ENCODE peak calls at places on chromosomes 4 and X, in seven cellular contexts. One of them, this sample, is unnamed.

GRCh38 chr4:125041372-125041930 is 273.3 kb upstream of the FAT4 start:
- DNase-seq in spleen: no peak
- DNase-seq in epithelial cell of esophagus: peak; percentile 57
- DNase-seq in lower lobe of right lung: no peak
- DNase-seq in breast epithelium: no peak
- DNase-seq in GM23338: no peak
- DNase-seq in uterus: no peak
- DNase-seq in this sample: no peak

GRCh38 chrX:54045563-54046228 is 1.4 kb upstream of the PHF8 start:
- DNase-seq in spleen: no peak
- DNase-seq in epithelial cell of esophagus: no peak
- DNase-seq in lower lobe of right lung: no peak
- DNase-seq in breast epithelium: no peak
- DNase-seq in GM23338: no peak
- DNase-seq in uterus: no peak
- DNase-seq in this sample: no peak

GRCh38 chrX:115378471-115378870 is 89.0 kb downstream of the LUZP4 start:
- DNase-seq in spleen: no peak
- DNase-seq in epithelial cell of esophagus: no peak
- DNase-seq in lower lobe of right lung: no peak
- DNase-seq in breast epithelium: no peak
- DNase-seq in GM23338: no peak
- DNase-seq in uterus: no peak
- DNase-seq in this sample: no peak

GRCh38 chr4:85734446-85734845 is 259.5 kb downstream of the ARHGAP24 start:
- DNase-seq in spleen: no peak
- DNase-seq in epithelial cell of esophagus: peak; percentile 39
- DNase-seq in lower lobe of right lung: no peak
- DNase-seq in breast epithelium: no peak
- DNase-seq in GM23338: no peak
- DNase-seq in uterus: no peak
- DNase-seq in this sample: no peak

GRCh38 chr4:35608205-35608604 is 636.1 kb downstream of the ARAP2 start:
- DNase-seq in spleen: no peak
- DNase-seq in epithelial cell of esophagus: no peak
- DNase-seq in lower lobe of right lung: no peak
- DNase-seq in breast epithelium: no peak
- DNase-seq in GM23338: no peak
- DNase-seq in uterus: no peak
- DNase-seq in this sample: no peak

GRCh38 chr4:102343964-102344519 is 1.2 kb downstream of the SLC39A8 start:
- DNase-seq in spleen: no peak
- DNase-seq in epithelial cell of esophagus: peak; percentile 82
- DNase-seq in lower lobe of right lung: peak; percentile 82
- DNase-seq in breast epithelium: no peak
- DNase-seq in GM23338: no peak
- DNase-seq in uterus: peak; percentile 31
- DNase-seq in this sample: no peak

GRCh38 chr4:165651901-165652300 is 221.1 kb upstream of the TLL1 start:
- DNase-seq in spleen: no peak
- DNase-seq in epithelial cell of esophagus: no peak
- DNase-seq in lower lobe of right lung: no peak
- DNase-seq in breast epithelium: no peak
- DNase-seq in GM23338: no peak
- DNase-seq in uterus: no peak
- DNase-seq in this sample: no peak

GRCh38 chr4:141731481-141731880 is 95.1 kb downstream of the IL15 start:
- DNase-seq in spleen: no peak
- DNase-seq in epithelial cell of esophagus: peak; percentile 56
- DNase-seq in lower lobe of right lung: no peak
- DNase-seq in breast epithelium: no peak
- DNase-seq in GM23338: no peak
- DNase-seq in uterus: no peak
- DNase-seq in this sample: no peak

GRCh38 chr4:154417358-154417673 is 74.3 kb downstream of the DCHS2 start:
- DNase-seq in spleen: no peak
- DNase-seq in epithelial cell of esophagus: no peak
- DNase-seq in lower lobe of right lung: no peak
- DNase-seq in breast epithelium: no peak
- DNase-seq in GM23338: no peak
- DNase-seq in uterus: no peak
- DNase-seq in this sample: no peak

GRCh38 chr4:148454835-148455234 is 12.6 kb upstream of the NR3C2 start:
- DNase-seq in spleen: no peak
- DNase-seq in epithelial cell of esophagus: no peak
- DNase-seq in lower lobe of right lung: no peak
- DNase-seq in breast epithelium: no peak
- DNase-seq in GM23338: no peak
- DNase-seq in uterus: no peak
- DNase-seq in this sample: no peak

GRCh38 chrX:107324493-107325310 is 118.3 kb downstream of the DNAAF6 start:
- DNase-seq in spleen: peak; percentile 78
- DNase-seq in epithelial cell of esophagus: peak; percentile 52
- DNase-seq in lower lobe of right lung: peak; percentile 48
- DNase-seq in breast epithelium: no peak
- DNase-seq in GM23338: peak; percentile 82
- DNase-seq in uterus: no peak
- DNase-seq in this sample: peak; percentile 68

GRCh38 chrX:74179499-74179898 is 124.5 kb upstream of the ZCCHC13 start:
- DNase-seq in spleen: no peak
- DNase-seq in epithelial cell of esophagus: no peak
- DNase-seq in lower lobe of right lung: no peak
- DNase-seq in breast epithelium: no peak
- DNase-seq in GM23338: no peak
- DNase-seq in uterus: no peak
- DNase-seq in this sample: no peak

GRCh38 chrX:153964105-153964504 is 7.5 kb downstream of the HCFC1 start:
- DNase-seq in spleen: no peak
- DNase-seq in epithelial cell of esophagus: no peak
- DNase-seq in lower lobe of right lung: no peak
- DNase-seq in breast epithelium: no peak
- DNase-seq in GM23338: no peak
- DNase-seq in uterus: no peak
- DNase-seq in this sample: no peak

GRCh38 chr4:52640808-52641595 is 18.1 kb downstream of the USP46 start:
- DNase-seq in spleen: no peak
- DNase-seq in epithelial cell of esophagus: peak; percentile 83
- DNase-seq in lower lobe of right lung: no peak
- DNase-seq in breast epithelium: no peak
- DNase-seq in GM23338: no peak
- DNase-seq in uterus: no peak
- DNase-seq in this sample: no peak

GRCh38 chr4:139188648-139189416 is 11.8 kb upstream of the ELF2 start:
- DNase-seq in spleen: no peak
- DNase-seq in epithelial cell of esophagus: no peak
- DNase-seq in lower lobe of right lung: no peak
- DNase-seq in breast epithelium: no peak
- DNase-seq in GM23338: no peak
- DNase-seq in uterus: no peak
- DNase-seq in this sample: no peak

GRCh38 chr4:32349026-32349425 is 1628.9 kb downstream of the PCDH7 start:
- DNase-seq in spleen: no peak
- DNase-seq in epithelial cell of esophagus: no peak
- DNase-seq in lower lobe of right lung: no peak
- DNase-seq in breast epithelium: no peak
- DNase-seq in GM23338: no peak
- DNase-seq in uterus: no peak
- DNase-seq in this sample: no peak

GRCh38 chr4:156374069-156374468 is 420.4 kb upstream of the CTSO start:
- DNase-seq in spleen: no peak
- DNase-seq in epithelial cell of esophagus: no peak
- DNase-seq in lower lobe of right lung: no peak
- DNase-seq in breast epithelium: no peak
- DNase-seq in GM23338: no peak
- DNase-seq in uterus: peak; percentile 30
- DNase-seq in this sample: no peak

GRCh38 chrX:77561372-77561771 is 114.2 kb downstream of the FGF16 start:
- DNase-seq in spleen: no peak
- DNase-seq in epithelial cell of esophagus: no peak
- DNase-seq in lower lobe of right lung: no peak
- DNase-seq in breast epithelium: no peak
- DNase-seq in GM23338: no peak
- DNase-seq in uterus: no peak
- DNase-seq in this sample: no peak

GRCh38 chr4:42709392-42710065 is 52.6 kb upstream of the ATP8A1 start:
- DNase-seq in spleen: no peak
- DNase-seq in epithelial cell of esophagus: peak; percentile 2
- DNase-seq in lower lobe of right lung: no peak
- DNase-seq in breast epithelium: no peak
- DNase-seq in GM23338: no peak
- DNase-seq in uterus: no peak
- DNase-seq in this sample: no peak

GRCh38 chr4:105587851-105588250 is 35.4 kb downstream of the ARHGEF38 start:
- DNase-seq in spleen: no peak
- DNase-seq in epithelial cell of esophagus: no peak
- DNase-seq in lower lobe of right lung: no peak
- DNase-seq in breast epithelium: no peak
- DNase-seq in GM23338: no peak
- DNase-seq in uterus: no peak
- DNase-seq in this sample: no peak

GRCh38 chr4:116688536-116688935 is 396.8 kb downstream of the TRAM1L1 start:
- DNase-seq in spleen: no peak
- DNase-seq in epithelial cell of esophagus: peak; percentile 6
- DNase-seq in lower lobe of right lung: no peak
- DNase-seq in breast epithelium: no peak
- DNase-seq in GM23338: no peak
- DNase-seq in uterus: no peak
- DNase-seq in this sample: no peak

GRCh38 chr4:123127218-123127617 is 204.8 kb upstream of the NUDT6 start:
- DNase-seq in spleen: no peak
- DNase-seq in epithelial cell of esophagus: peak; percentile 29
- DNase-seq in lower lobe of right lung: no peak
- DNase-seq in breast epithelium: no peak
- DNase-seq in GM23338: no peak
- DNase-seq in uterus: no peak
- DNase-seq in this sample: no peak

DNA sequence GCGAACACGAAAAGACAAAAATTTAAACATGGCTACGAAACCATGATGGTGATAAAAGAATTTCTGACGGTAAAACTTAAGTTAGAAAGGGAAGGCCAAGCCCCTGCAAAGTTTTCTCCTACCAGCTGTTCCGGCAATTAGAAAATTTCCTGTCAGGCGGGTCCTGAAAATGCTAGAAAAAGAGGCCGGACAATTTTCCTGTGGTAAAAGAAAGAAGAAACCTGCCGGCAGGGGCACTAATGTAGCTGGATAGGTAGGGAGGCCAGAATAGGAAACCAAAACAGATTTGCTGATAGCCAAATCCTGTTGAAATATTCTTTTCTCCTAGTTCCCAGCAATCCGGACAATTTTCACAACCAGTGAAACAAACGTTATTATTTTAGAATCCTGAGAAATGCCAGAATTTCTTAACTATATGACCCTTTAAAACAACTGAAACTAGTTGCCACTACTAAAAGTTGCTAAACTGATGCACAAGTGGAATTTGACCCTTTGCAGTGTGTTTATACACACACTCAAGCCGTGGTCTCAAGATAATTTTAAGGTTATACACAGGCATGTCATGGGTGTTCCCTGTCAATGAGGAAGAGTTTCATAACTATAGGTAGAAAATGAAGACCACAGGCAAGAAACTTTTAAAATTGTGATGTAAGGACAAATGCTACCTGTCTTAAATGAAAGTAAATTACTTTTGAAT is 47.8 kb downstream of the RPS6KA3 start:
- DNase-seq in spleen: no peak
- DNase-seq in epithelial cell of esophagus: no peak
- DNase-seq in lower lobe of right lung: no peak
- DNase-seq in breast epithelium: no peak
- DNase-seq in GM23338: peak; percentile 9
- DNase-seq in uterus: peak; percentile 22
- DNase-seq in this sample: no peak
- TF ChIP-seq CTCF in spleen: no peak
- TF ChIP-seq CTCF in epithelial cell of esophagus: peak; percentile 9
- TF ChIP-seq CTCF in lower lobe of right lung: no peak
- TF ChIP-seq CTCF in breast epithelium: no peak
- TF ChIP-seq CTCF in GM23338: no peak
- TF ChIP-seq CTCF in uterus: no peak
- TF ChIP-seq CTCF in this sample: peak; percentile 16

GRCh38 chr4:146243141-146243882 is 29.0 kb downstream of the REELD1 start:
- DNase-seq in spleen: peak; percentile 84
- DNase-seq in epithelial cell of esophagus: peak; percentile 33
- DNase-seq in lower lobe of right lung: peak; percentile 61
- DNase-seq in breast epithelium: no peak
- DNase-seq in GM23338: peak; percentile 76
- DNase-seq in uterus: no peak
- DNase-seq in this sample: no peak
- TF ChIP-seq CTCF in spleen: no peak
- TF ChIP-seq CTCF in epithelial cell of esophagus: peak; percentile 26
- TF ChIP-seq CTCF in lower lobe of right lung: peak; percentile 54
- TF ChIP-seq CTCF in breast epithelium: no peak
- TF ChIP-seq CTCF in GM23338: peak; percentile 84
- TF ChIP-seq CTCF in uterus: no peak
- TF ChIP-seq CTCF in this sample: peak; percentile 67

DNA sequence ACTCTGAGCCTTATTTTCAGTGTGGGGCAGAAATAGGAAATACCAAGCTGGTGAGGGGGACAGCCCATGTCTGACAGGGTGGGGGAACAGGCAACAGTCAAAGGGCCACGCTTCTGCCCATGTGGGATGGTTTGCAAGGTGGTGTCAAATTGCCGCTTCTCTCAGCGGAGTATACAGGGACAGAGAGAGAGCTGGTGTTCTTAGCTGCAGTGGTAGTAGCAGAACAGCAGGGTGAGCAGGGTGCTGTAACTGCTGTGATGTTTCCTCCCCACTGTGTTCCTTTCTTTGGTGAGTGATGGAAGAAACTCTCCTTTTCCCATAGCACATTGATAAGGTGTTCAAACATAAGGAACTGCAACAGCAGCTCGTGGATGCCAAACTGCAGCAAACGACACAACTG is 37.9 kb downstream of the RBBP7 start:
- DNase-seq in spleen: no peak
- DNase-seq in epithelial cell of esophagus: no peak
- DNase-seq in lower lobe of right lung: no peak
- DNase-seq in breast epithelium: no peak
- DNase-seq in GM23338: no peak
- DNase-seq in uterus: no peak
- DNase-seq in this sample: no peak
- TF ChIP-seq CTCF in spleen: no peak
- TF ChIP-seq CTCF in epithelial cell of esophagus: no peak
- TF ChIP-seq CTCF in lower lobe of right lung: no peak
- TF ChIP-seq CTCF in breast epithelium: no peak
- TF ChIP-seq CTCF in GM23338: no peak
- TF ChIP-seq CTCF in uterus: no peak
- TF ChIP-seq CTCF in this sample: peak; percentile 60

GRCh38 chrX:36950495-36951253 is 57.5 kb upstream of the FAM47C start:
- DNase-seq in spleen: no peak
- DNase-seq in epithelial cell of esophagus: no peak
- DNase-seq in lower lobe of right lung: no peak
- DNase-seq in breast epithelium: no peak
- DNase-seq in GM23338: peak; percentile 66
- DNase-seq in uterus: no peak
- DNase-seq in this sample: no peak

DNA sequence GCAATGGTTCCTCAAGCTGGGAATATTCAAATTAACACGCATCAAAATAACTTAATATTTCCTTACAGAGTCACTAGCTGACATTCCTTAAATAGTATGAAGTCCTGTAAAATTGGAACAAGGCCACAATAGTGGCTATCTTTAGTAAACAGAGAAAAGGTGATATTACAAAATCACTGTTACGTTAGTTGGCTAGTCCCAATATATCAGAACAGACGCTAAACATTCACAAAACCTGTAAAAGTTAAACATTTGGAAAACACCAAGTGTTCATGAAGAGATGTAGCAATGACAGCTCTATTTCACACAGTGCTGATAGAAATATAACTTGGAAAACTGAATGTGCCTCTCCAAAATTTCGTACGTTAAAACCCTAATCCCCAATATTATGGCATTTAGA is 61.0 kb upstream of the FAM47C start:
- DNase-seq in spleen: no peak
- DNase-seq in epithelial cell of esophagus: no peak
- DNase-seq in lower lobe of right lung: no peak
- DNase-seq in breast epithelium: no peak
- DNase-seq in GM23338: no peak
- DNase-seq in uterus: no peak
- DNase-seq in this sample: no peak
- TF ChIP-seq CTCF in spleen: no peak
- TF ChIP-seq CTCF in epithelial cell of esophagus: no peak
- TF ChIP-seq CTCF in lower lobe of right lung: no peak
- TF ChIP-seq CTCF in breast epithelium: no peak
- TF ChIP-seq CTCF in GM23338: no peak
- TF ChIP-seq CTCF in uterus: no peak
- TF ChIP-seq CTCF in this sample: no peak